ENCODE peak calls at places on chromosomes 6 and 20, in seven cellular contexts. R is foreskin fibroblast, S is skeletal muscle cell, M is kidney, W is thoracic aorta, T is fibroblast of mammary gland, N is PC-3. F is an unnamed sample.

GRCh38 chr6:118748311-118749062 is 97.1 kb upstream of the CEP85L start:
- DNase-seq in R (peak), S (peak), M (peak), W (no peak), T (peak), N (peak), F (no peak)

GRCh38 chr6:14275493-14275851 is 157.9 kb downstream of the CD83 start:
- DNase-seq in R (no peak), S (peak), M (no peak), W (no peak), T (no peak), N (no peak), F (no peak)

GRCh38 chr6:156719395-156719719 is 57.8 kb upstream of the ARID1B start:
- DNase-seq in R (no peak), S (no peak), M (no peak), W (no peak), T (no peak), N (no peak), F (no peak)

GRCh38 chr6:107470364-107470763 is 11.0 kb upstream of the PDSS2 start:
- DNase-seq in R (no peak), S (no peak), M (no peak), W (no peak), T (peak), N (no peak), F (no peak)

GRCh38 chr6:21469213-21469612 is 124.3 kb upstream of the SOX4 start:
- DNase-seq in R (no peak), S (no peak), M (no peak), W (no peak), T (no peak), N (no peak), F (no peak)

GRCh38 chr6:75602164-75602896 is 650 bp downstream of the SENP6 start:
- DNase-seq in R (peak), S (peak), M (peak), W (no peak), T (peak), N (no peak), F (no peak)

GRCh38 chr6:44002071-44002590 is 125.1 kb downstream of the MRPL14 start:
- DNase-seq in R (no peak), S (no peak), M (peak), W (no peak), T (no peak), N (no peak), F (no peak)

GRCh38 chr6:13354331-13355042 is 26.1 kb upstream of the TBC1D7 start:
- DNase-seq in R (peak), S (no peak), M (no peak), W (no peak), T (peak), N (peak), F (no peak)

GRCh38 chr6:85640806-85641205 is 1.9 kb downstream of the SYNCRIP start:
- DNase-seq in R (no peak), S (no peak), M (no peak), W (no peak), T (peak), N (no peak), F (no peak)

GRCh38 chr6:333379-334002 is 41.2 kb downstream of the DUSP22 start:
- DNase-seq in R (no peak), S (no peak), M (peak), W (no peak), T (peak), N (no peak), F (no peak)

GRCh38 chr6:8229913-8230312 is 127.6 kb upstream of the EEF1E1 start:
- DNase-seq in R (no peak), S (no peak), M (no peak), W (no peak), T (no peak), N (no peak), F (no peak)

GRCh38 chr20:3071266-3071609 is 182 bp upstream of the OXT start:
- DNase-seq in R (no peak), S (no peak), M (peak), W (no peak), T (no peak), N (no peak), F (no peak)
- H3K4me3 ChIP-seq in R (peak), S (peak), M (no peak), W (peak), T (no peak), N (no peak), F (peak)

DNA sequence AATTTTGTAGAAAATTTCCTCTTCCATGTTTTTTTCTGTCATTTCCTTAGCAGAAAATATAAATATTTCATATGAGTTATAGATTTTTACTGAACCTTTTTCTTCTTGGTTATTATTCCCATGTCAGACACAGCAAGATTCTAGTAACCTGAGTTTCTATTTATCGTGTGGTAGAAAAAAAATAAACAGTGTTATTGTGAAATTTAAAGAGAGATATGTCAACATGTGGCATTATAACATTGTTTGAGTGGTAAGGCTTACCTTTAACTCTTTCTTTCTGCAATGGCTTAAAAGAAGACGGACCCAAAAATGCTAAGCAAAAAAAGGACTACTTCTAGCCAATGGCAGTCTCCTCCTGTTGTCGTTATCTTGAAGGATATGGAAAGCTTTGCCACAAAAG is 18.9 kb downstream of the ORC3 start:
- DNase-seq in R (no peak), S (no peak), M (no peak), W (no peak), T (no peak), N (no peak), F (no peak)
- H3K4me3 ChIP-seq in R (no peak), S (no peak), M (no peak), W (no peak), T (no peak), N (no peak), F (no peak)

GRCh38 chr6:150033197-150033771 is 8.0 kb upstream of the RAET1L start:
- DNase-seq in R (no peak), S (no peak), M (no peak), W (no peak), T (no peak), N (no peak), F (no peak)

GRCh38 chr6:150036081-150036480 is 10.7 kb upstream of the RAET1L start:
- DNase-seq in R (no peak), S (no peak), M (no peak), W (no peak), T (no peak), N (no peak), F (no peak)

GRCh38 chr6:150037526-150038201 is 12.3 kb upstream of the RAET1L start:
- DNase-seq in R (no peak), S (no peak), M (no peak), W (no peak), T (no peak), N (no peak), F (no peak)

GRCh38 chr6:150043096-150043495 is 17.8 kb upstream of the RAET1L start:
- DNase-seq in R (no peak), S (no peak), M (no peak), W (no peak), T (no peak), N (no peak), F (no peak)

GRCh38 chr6:150038202-150038830 is 13.0 kb upstream of the RAET1L start:
- DNase-seq in R (no peak), S (no peak), M (no peak), W (no peak), T (no peak), N (no peak), F (no peak)
- H3K4me3 ChIP-seq in R (no peak), S (no peak), M (no peak), W (peak), T (no peak), N (no peak), F (peak)

DNA sequence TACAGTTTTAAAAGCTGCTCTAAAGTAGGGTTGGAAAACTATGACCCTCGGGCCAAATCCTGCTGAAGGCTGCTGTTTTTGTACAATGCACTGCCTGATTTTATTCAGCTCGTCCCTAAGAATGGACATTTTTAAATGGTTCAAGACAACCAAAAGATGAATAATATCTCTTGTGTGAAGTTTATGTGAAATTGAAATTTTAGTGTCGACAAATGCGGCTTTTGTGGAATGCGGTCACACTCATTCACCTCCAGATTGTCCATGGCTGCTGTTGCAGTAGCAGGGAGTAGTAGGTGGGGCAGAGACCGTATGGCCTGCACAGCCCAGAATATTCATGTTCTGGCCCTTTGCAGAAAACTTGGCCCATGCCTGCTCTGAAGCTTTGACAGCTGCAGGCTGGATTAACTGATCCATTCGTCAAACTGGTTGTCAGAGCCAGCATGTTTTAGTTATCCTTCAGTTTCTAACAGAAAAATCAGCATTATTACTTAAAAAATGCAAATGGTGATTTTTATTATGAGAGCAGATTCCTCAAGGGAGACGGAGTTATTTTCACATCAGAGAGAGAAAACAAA is 91.6 kb downstream of the PSMG4 start:
- DNase-seq in R (no peak), S (no peak), M (no peak), W (no peak), T (no peak), N (no peak), F (no peak)
- H3K4me3 ChIP-seq in R (no peak), S (no peak), M (no peak), W (no peak), T (no peak), N (no peak), F (no peak)

DNA sequence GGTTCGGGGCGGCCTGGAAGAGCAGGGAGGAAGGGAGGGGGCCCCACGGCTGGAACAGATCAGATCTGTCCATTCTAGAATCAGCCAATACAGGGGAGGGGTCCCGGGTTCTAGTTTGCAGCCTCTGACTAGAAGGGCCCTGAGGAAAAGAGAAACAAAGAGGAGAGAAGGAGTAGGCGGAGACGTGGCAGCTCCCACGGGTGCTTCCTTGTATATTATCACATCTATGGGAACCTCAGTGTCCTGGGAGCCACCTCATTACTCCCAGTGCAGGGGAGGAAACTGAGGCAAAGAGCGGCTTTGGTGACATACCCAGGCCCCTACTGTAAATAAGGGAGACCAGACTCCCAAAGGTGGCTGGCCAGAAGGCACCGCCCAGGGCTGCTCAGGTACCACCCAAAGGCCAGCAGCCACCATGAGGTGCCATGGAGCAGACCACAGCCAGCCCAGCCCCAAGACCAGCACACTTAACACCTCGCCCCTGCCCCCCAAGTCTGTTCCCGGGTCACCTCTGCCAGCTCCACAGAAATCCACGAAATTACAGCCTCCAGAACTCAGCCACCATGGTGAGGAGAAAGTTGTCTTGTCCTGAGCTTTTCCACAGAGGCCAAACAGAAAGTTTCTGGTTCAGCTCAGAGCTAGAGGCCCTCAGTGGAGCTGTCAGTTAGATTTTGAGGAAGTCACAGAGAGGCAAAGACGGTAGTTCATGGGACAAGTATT is 2.1 kb downstream of the ZC3H12D start:
- DNase-seq in R (no peak), S (no peak), M (no peak), W (no peak), T (no peak), N (no peak), F (no peak)
- H3K4me3 ChIP-seq in R (no peak), S (no peak), M (peak), W (peak), T (no peak), N (no peak), F (peak)

DNA sequence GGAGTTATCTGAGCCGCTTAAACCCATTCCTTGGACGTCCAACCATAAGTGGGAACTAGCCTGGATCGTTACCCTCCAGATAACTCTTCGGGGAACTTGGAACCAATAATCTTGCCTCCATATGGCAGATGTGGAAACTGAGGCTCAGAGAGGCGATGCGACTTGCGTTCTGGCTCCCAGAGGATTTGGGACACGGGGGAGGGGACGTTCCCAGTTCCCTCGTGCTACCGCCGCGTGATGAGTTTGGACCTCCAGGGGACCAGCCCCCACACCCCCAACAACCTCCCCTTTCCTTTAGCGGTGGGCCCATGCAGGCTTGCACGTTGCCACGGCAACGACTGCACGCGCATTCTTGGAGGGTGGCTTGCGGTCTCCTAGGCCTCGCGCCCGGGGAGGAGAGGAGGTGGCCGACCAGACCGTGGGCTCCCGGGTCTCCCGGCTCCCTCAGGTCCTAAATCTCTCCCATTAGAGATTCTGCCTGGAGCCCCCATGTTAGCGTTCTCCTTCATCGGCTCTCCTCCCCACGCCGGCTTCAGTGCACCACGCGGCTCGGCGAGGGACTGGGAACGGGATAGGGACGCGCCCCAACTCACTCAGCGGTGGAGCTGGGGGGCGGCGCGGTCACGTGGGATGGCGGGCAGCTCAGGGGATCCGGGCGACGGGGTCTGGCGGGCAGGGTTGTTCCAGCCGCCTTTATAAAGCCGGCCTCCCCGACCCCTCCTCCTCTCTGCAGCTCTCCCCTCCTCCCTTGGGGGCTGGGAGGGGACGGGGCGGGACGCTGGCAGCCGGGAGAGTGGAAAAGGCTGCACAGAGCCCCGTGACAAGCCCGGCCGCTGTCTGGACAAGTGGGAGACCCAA is at the start of gene PLTP:
- DNase-seq in R (no peak), S (no peak), M (peak), W (no peak), T (peak), N (peak), F (peak)
- H3K4me3 ChIP-seq in R (peak), S (peak), M (peak), W (peak), T (peak), N (peak), F (peak)

GRCh38 chr6:90293319-90293937 is 3.2 kb downstream of the BACH2 start:
- DNase-seq in R (no peak), S (no peak), M (no peak), W (no peak), T (peak), N (no peak), F (no peak)
- H3K4me3 ChIP-seq in R (no peak), S (no peak), M (no peak), W (no peak), T (no peak), N (no peak), F (no peak)

DNA sequence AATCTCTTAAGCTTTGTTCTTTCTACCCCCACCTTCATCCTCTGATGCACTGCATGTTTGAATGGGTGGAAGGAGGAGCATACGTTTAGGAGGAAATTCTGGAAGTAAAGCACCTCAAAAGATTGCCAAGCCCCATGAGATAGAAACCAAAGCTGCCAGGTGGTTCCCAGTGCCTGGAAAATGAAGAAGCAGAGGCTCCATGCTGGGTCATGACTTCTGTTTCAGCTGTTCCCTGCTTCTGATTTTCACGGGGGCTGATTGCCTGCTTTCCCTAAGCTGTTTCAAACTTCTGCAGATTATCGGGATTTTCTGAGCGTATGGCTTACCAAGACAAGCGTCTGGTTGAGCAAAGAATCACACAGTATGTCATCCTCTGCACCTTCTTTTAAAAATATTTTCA is 87.5 kb upstream of the SYNDIG1 start:
- DNase-seq in R (no peak), S (no peak), M (no peak), W (no peak), T (no peak), N (no peak), F (no peak)
- H3K4me3 ChIP-seq in R (no peak), S (no peak), M (no peak), W (no peak), T (no peak), N (no peak), F (no peak)

DNA sequence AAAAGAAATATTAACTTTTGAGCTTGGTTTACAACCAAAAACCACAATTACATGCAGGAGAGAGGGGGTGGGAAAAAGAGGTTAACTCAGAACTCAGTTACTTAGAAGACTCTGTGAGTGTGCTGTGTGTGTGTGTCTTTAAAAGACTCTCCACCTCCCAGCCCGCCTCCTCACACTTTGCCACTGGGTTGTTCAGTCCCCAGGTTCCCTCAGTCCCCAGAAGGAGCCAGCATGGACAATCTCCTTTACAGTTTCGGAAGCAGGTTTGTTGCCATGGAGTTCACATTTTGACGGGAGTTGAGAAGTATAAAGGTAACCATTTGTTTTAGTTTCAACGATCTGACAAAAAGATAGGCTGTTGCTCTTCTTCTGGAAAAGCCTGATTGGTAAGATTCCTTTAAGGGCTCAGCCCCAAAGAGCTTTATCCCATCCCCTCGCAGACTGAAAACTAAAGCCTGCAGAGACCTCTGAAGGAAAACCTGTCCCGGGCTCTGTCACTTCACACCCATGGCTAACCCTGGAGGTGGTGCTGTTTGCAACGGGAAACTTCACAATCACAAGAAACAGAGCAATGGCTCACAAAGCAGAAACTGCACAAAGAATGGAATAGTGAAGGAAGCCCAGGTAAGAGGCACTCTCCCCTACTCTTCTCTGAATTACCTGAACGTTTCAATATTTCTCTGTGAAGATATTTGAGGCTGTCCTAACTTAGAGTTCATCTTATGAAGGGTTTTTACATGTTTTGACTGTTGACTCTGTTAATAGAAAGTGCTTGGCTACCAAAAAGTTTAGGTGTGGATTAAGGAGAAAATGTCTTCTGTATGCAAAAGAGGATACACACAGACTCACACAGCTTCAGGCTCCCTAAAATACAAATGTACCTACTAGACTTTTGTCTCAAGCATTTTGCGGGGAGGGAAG is at the start of gene SPTLC3:
- DNase-seq in R (peak), S (peak), M (peak), W (no peak), T (peak), N (peak), F (peak)
- H3K4me3 ChIP-seq in R (peak), S (peak), M (peak), W (peak), T (peak), N (peak), F (peak)

F was measured in right atrium auricular region.